ENCODE peak calls at places on chromosomes 3 and 15, in four cellular contexts. Z is PC-3, N is psoas muscle, M is uterus. C is an unnamed sample. For H3K9me3, the result is how much of the 10 kb centered on the place peaks cover.

GRCh38 chr15:62896969-62897486 is 145.5 kb upstream of the TPM1 start:
- DNase-seq in M (peak), Z (peak), N (peak), C (peak)

GRCh38 chr15:90872481-90873184 is 4.2 kb downstream of the FURIN start:
- DNase-seq in N (no peak), Z (peak), M (peak), C (no peak)

GRCh38 chr15:70090436-70091291 is 7.1 kb downstream of the TLE3 start:
- DNase-seq in Z (no peak), M (no peak), N (no peak), C (no peak)

GRCh38 chr3:63869929-63870328 is 6.3 kb downstream of the ATXN7 start:
- DNase-seq in N (no peak), M (no peak), Z (no peak), C (no peak)

GRCh38 chr15:89104172-89104564 is 15.9 kb downstream of the ABHD2 start:
- DNase-seq in Z (no peak), M (peak), N (peak), C (no peak)

GRCh38 chr3:38001456-38002081 is 11.0 kb downstream of the VILL start:
- DNase-seq in N (no peak), M (peak), Z (peak), C (no peak)

GRCh38 chr15:56241374-56242085 is 2.1 kb downstream of the RFX7 start:
- DNase-seq in M (no peak), N (no peak), Z (no peak), C (no peak)

GRCh38 chr15:89904519-89904918 is 8.2 kb downstream of the ARPIN start:
- DNase-seq in Z (no peak), M (no peak), N (no peak), C (no peak)

GRCh38 chr3:123693584-123693983 is 108.7 kb upstream of the HACD2 start:
- DNase-seq in N (no peak), Z (no peak), M (no peak), C (no peak)

GRCh38 chr3:189324538-189325138 is 152.9 kb downstream of the TPRG1 start:
- DNase-seq in Z (peak), M (no peak), N (no peak), C (no peak)

GRCh38 chr15:92909131-92909781 is 9.1 kb downstream of the CHD2 start:
- DNase-seq in N (no peak), M (no peak), Z (no peak), C (no peak)

GRCh38 chr15:101652783-101653430 is 726 bp upstream of the TM2D3 start:
- DNase-seq in Z (peak), M (peak), N (no peak), C (no peak)

DNA sequence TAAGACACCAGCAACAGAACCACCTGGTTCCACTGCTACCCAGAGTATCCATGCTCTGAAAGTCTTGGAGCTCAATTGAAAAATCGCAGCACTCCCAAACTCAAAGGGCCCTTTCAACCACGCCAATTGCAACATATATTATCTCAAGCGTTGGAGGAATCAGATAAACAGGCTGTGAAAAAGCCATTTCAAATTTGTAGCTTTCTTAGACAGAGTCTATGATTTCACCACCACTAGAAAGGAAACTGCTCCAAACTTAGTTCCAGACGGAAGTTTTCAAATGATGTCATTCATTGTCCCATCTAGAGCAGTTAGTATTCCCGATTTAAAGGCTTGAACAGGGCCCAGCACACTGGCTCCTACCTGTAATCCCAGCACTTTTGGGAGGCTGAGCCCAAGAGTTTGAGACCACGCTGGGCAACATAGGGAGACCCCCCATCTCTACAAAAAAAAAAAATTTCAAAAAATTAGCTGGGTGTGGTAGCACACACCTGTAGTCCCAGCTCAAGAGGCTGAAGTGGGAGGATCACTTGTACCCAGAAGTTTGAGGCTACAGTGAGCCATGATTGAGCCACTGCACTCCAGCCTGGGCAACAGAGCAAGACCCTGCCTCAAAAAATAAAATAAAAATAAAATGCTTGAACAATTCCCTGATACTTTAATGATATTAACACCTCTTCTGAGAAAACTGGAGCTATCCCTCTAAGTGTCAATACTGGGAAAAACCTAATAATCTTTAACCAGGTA is 16.8 kb downstream of the TNIK start:
- DNase-seq in N (no peak), Z (no peak), M (no peak), C (no peak)
- H3K9me3 ChIP-seq in N (under half), Z (under half), M (under half), C (under half)

GRCh38 chr3:134308350-134308891 is 57.8 kb upstream of the RYK start:
- DNase-seq in N (peak), M (peak), Z (peak), C (peak)
- H3K4me3 ChIP-seq in N (peak), M (no peak), Z (peak), C (peak)

DNA sequence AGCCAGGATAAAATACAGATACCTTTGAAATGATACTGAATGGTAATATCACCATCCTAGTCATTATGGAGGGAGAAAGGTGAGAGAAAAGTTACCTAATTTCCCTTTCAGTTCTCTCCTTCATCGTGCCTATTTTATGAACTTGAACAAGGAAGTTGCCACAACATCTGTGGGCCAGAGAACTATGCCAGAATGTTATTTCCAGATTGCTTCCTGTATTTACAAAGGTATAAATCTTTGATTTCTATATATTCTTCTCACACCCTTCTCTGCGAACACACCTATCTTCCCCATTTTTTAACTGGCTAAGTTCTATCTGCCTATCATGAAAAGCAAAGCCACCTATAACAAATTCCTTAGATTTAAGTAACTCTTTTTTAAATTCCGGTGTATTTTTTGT is 163.6 kb upstream of the GRM7 start:
- DNase-seq in Z (no peak), N (no peak), M (no peak), C (no peak)
- H3K9me3 ChIP-seq in Z (under half), N (under half), M (under half), C (under half)

GRCh38 chr3:105944281-105944680 is 75.5 kb upstream of the CBLB start:
- DNase-seq in Z (peak), M (no peak), N (no peak), C (no peak)
- H3K4me3 ChIP-seq in Z (peak), M (no peak), N (no peak), C (no peak)

GRCh38 chr15:25089577-25089976 is 134.8 kb downstream of the SNRPN start:
- DNase-seq in Z (no peak), N (no peak), M (no peak), C (no peak)

GRCh38 chr15:25093455-25094029 is 138.8 kb downstream of the SNRPN start:
- DNase-seq in N (no peak), M (no peak), Z (no peak), C (no peak)

GRCh38 chr15:25090073-25090733 is 135.4 kb downstream of the SNRPN start:
- DNase-seq in M (no peak), Z (no peak), N (no peak), C (no peak)

GRCh38 chr15:25092661-25093060 is 137.9 kb downstream of the SNRPN start:
- DNase-seq in N (no peak), Z (no peak), M (no peak), C (no peak)

GRCh38 chr15:25091421-25092158 is 136.8 kb downstream of the SNRPN start:
- DNase-seq in Z (no peak), M (no peak), N (no peak), C (no peak)
- H3K9me3 ChIP-seq in Z (under half), M (half or more), N (half or more), C (under half)

GRCh38 chr3:13009946-13010315 is 63.3 kb downstream of the IQSEC1 start:
- DNase-seq in M (no peak), Z (no peak), N (no peak), C (no peak)

GRCh38 chr3:13012228-13012691 is 61.0 kb downstream of the IQSEC1 start:
- DNase-seq in Z (no peak), M (no peak), N (peak), C (peak)

GRCh38 chr3:13013151-13013561 is 60.1 kb downstream of the IQSEC1 start:
- DNase-seq in N (no peak), Z (no peak), M (no peak), C (no peak)

GRCh38 chr3:13010770-13011169 is 62.5 kb downstream of the IQSEC1 start:
- DNase-seq in M (no peak), N (no peak), Z (no peak), C (no peak)

DNA sequence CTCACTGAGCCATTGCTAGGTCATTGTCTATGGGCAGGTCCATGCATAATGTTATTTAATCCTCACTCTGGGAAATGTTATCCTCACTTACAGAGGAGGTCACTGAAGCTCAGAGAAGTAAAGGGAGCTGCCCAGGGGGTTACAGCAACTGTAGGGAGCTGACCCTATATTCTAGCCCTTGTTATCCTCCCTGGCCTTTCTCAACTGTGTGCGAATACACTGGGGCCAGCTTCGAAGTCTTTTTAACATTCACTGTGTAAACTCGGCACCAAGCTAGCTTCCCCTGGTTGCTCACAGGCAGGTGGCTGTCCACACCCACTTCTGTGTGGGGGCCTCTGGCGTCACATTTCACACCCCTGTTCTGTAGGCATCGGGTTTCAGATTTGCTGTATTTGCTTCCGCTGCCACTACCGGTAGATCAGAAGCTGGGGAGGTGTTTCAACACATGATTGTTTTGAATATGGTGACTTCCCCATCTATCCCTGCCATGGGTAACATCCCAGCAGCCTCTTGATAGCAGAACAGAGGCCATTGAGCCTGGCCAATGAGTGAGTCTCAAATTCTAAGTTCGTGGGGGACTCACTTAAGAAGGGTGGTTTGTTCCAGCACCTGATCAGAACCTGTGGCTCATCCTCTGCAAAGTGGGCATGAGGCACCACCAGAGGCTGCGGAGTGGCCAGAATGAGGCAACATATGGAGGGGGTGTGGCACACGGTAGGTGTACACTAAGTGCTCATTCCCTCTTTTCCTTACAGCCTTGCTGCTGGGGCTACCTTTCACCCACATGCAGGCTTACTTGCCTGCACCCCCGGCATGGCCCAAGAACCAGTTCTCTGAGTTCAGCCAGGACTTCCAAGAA is 61.6 kb downstream of the IQSEC1 start:
- DNase-seq in Z (peak), N (no peak), M (no peak), C (no peak)
- H3K4me3 ChIP-seq in Z (no peak), N (no peak), M (no peak), C (no peak)